ENCODE peak calls at places on chromosomes 11 and 22, in nine cellular contexts. One of them, this sample, is unnamed. For H3K36me3 and H3K4me1, the result is how much of the 10 kb centered on the place peaks cover.

GRCh38 chr11:130726234-130726559 is 190.1 kb downstream of the SNX19 start:
- DNase-seq in osteoblast: peak
- DNase-seq in left ventricle myocardium inferior: no peak
- DNase-seq in adrenal gland: no peak
- DNase-seq in stomach: no peak
- DNase-seq in Peyer's patch: no peak
- DNase-seq in upper lobe of right lung: no peak
- DNase-seq in right atrium auricular region: peak
- DNase-seq in GM23338: no peak
- DNase-seq in this sample: peak

GRCh38 chr11:5083602-5084001 is 14.2 kb downstream of the OR52E1 start:
- DNase-seq in osteoblast: no peak
- DNase-seq in left ventricle myocardium inferior: no peak
- DNase-seq in adrenal gland: no peak
- DNase-seq in stomach: no peak
- DNase-seq in Peyer's patch: no peak
- DNase-seq in upper lobe of right lung: no peak
- DNase-seq in right atrium auricular region: no peak
- DNase-seq in GM23338: no peak
- DNase-seq in this sample: no peak

GRCh38 chr11:57901756-57902155 is 121.9 kb upstream of the OR9Q1 start:
- DNase-seq in osteoblast: no peak
- DNase-seq in left ventricle myocardium inferior: no peak
- DNase-seq in adrenal gland: no peak
- DNase-seq in stomach: no peak
- DNase-seq in Peyer's patch: no peak
- DNase-seq in upper lobe of right lung: no peak
- DNase-seq in right atrium auricular region: no peak
- DNase-seq in GM23338: no peak
- DNase-seq in this sample: no peak

GRCh38 chr11:69442012-69442806 is 39.3 kb upstream of the LINC01488 start:
- DNase-seq in osteoblast: peak
- DNase-seq in left ventricle myocardium inferior: no peak
- DNase-seq in adrenal gland: no peak
- DNase-seq in stomach: no peak
- DNase-seq in Peyer's patch: no peak
- DNase-seq in upper lobe of right lung: no peak
- DNase-seq in right atrium auricular region: no peak
- DNase-seq in GM23338: no peak
- DNase-seq in this sample: no peak

GRCh38 chr11:118287006-118287405 is 17.5 kb upstream of the CD3E start:
- DNase-seq in osteoblast: no peak
- DNase-seq in left ventricle myocardium inferior: no peak
- DNase-seq in adrenal gland: no peak
- DNase-seq in stomach: no peak
- DNase-seq in Peyer's patch: no peak
- DNase-seq in upper lobe of right lung: no peak
- DNase-seq in right atrium auricular region: no peak
- DNase-seq in GM23338: no peak
- DNase-seq in this sample: no peak

GRCh38 chr11:108498046-108498815 is at the start of gene POGLUT3:
- DNase-seq in osteoblast: peak
- DNase-seq in left ventricle myocardium inferior: peak
- DNase-seq in adrenal gland: peak
- DNase-seq in stomach: peak
- DNase-seq in Peyer's patch: peak
- DNase-seq in upper lobe of right lung: peak
- DNase-seq in right atrium auricular region: peak
- DNase-seq in GM23338: peak
- DNase-seq in this sample: peak

GRCh38 chr11:74282421-74282820 is 29.0 kb downstream of the P4HA3 start:
- DNase-seq in osteoblast: no peak
- DNase-seq in left ventricle myocardium inferior: no peak
- DNase-seq in adrenal gland: no peak
- DNase-seq in stomach: no peak
- DNase-seq in Peyer's patch: no peak
- DNase-seq in upper lobe of right lung: peak
- DNase-seq in right atrium auricular region: no peak
- DNase-seq in GM23338: no peak
- DNase-seq in this sample: no peak

GRCh38 chr11:34245043-34245442 is 112.8 kb downstream of the ABTB2 start:
- DNase-seq in osteoblast: no peak
- DNase-seq in left ventricle myocardium inferior: no peak
- DNase-seq in adrenal gland: no peak
- DNase-seq in stomach: no peak
- DNase-seq in Peyer's patch: no peak
- DNase-seq in upper lobe of right lung: no peak
- DNase-seq in right atrium auricular region: no peak
- DNase-seq in GM23338: no peak
- DNase-seq in this sample: no peak

GRCh38 chr11:133503776-133504175 is 28.5 kb downstream of the OPCML start:
- DNase-seq in osteoblast: no peak
- DNase-seq in left ventricle myocardium inferior: no peak
- DNase-seq in adrenal gland: no peak
- DNase-seq in stomach: no peak
- DNase-seq in Peyer's patch: no peak
- DNase-seq in upper lobe of right lung: no peak
- DNase-seq in right atrium auricular region: no peak
- DNase-seq in GM23338: no peak
- DNase-seq in this sample: no peak

GRCh38 chr11:95135155-95135554 is 45.5 kb downstream of the ENDOD1 start:
- DNase-seq in osteoblast: no peak
- DNase-seq in left ventricle myocardium inferior: no peak
- DNase-seq in adrenal gland: no peak
- DNase-seq in stomach: peak
- DNase-seq in Peyer's patch: no peak
- DNase-seq in upper lobe of right lung: no peak
- DNase-seq in right atrium auricular region: no peak
- DNase-seq in GM23338: no peak
- DNase-seq in this sample: no peak

GRCh38 chr11:122486793-122487495 is 168.6 kb upstream of the UBASH3B start:
- DNase-seq in osteoblast: no peak
- DNase-seq in left ventricle myocardium inferior: no peak
- DNase-seq in adrenal gland: no peak
- DNase-seq in stomach: no peak
- DNase-seq in Peyer's patch: no peak
- DNase-seq in upper lobe of right lung: no peak
- DNase-seq in right atrium auricular region: no peak
- DNase-seq in GM23338: peak
- DNase-seq in this sample: no peak

GRCh38 chr22:33116846-33117547 is 58.8 kb upstream of the SYN3 start:
- DNase-seq in osteoblast: no peak
- DNase-seq in left ventricle myocardium inferior: no peak
- DNase-seq in adrenal gland: no peak
- DNase-seq in stomach: no peak
- DNase-seq in Peyer's patch: no peak
- DNase-seq in upper lobe of right lung: no peak
- DNase-seq in right atrium auricular region: no peak
- DNase-seq in GM23338: no peak
- DNase-seq in this sample: no peak

GRCh38 chr11:75924966-75925784 is 110.2 kb downstream of the UVRAG start:
- DNase-seq in osteoblast: peak
- DNase-seq in left ventricle myocardium inferior: peak
- DNase-seq in adrenal gland: peak
- DNase-seq in stomach: no peak
- DNase-seq in Peyer's patch: no peak
- DNase-seq in upper lobe of right lung: no peak
- DNase-seq in right atrium auricular region: no peak
- DNase-seq in GM23338: no peak
- DNase-seq in this sample: peak

GRCh38 chr22:30637701-30638114 is 2.1 kb downstream of the SLC35E4 start:
- DNase-seq in osteoblast: no peak
- DNase-seq in left ventricle myocardium inferior: no peak
- DNase-seq in adrenal gland: no peak
- DNase-seq in stomach: no peak
- DNase-seq in Peyer's patch: no peak
- DNase-seq in upper lobe of right lung: no peak
- DNase-seq in right atrium auricular region: no peak
- DNase-seq in GM23338: no peak
- DNase-seq in this sample: no peak

GRCh38 chr22:23829845-23830372 is 8.9 kb downstream of the DERL3 start:
- DNase-seq in osteoblast: peak
- DNase-seq in left ventricle myocardium inferior: no peak
- DNase-seq in adrenal gland: no peak
- DNase-seq in stomach: no peak
- DNase-seq in Peyer's patch: no peak
- DNase-seq in upper lobe of right lung: no peak
- DNase-seq in right atrium auricular region: no peak
- DNase-seq in GM23338: no peak
- DNase-seq in this sample: no peak

GRCh38 chr11:80028998-80029397 is 588.2 kb upstream of the TENM4 start:
- DNase-seq in osteoblast: no peak
- DNase-seq in left ventricle myocardium inferior: no peak
- DNase-seq in adrenal gland: no peak
- DNase-seq in stomach: no peak
- DNase-seq in Peyer's patch: no peak
- DNase-seq in upper lobe of right lung: no peak
- DNase-seq in right atrium auricular region: no peak
- DNase-seq in GM23338: no peak
- DNase-seq in this sample: no peak

DNA sequence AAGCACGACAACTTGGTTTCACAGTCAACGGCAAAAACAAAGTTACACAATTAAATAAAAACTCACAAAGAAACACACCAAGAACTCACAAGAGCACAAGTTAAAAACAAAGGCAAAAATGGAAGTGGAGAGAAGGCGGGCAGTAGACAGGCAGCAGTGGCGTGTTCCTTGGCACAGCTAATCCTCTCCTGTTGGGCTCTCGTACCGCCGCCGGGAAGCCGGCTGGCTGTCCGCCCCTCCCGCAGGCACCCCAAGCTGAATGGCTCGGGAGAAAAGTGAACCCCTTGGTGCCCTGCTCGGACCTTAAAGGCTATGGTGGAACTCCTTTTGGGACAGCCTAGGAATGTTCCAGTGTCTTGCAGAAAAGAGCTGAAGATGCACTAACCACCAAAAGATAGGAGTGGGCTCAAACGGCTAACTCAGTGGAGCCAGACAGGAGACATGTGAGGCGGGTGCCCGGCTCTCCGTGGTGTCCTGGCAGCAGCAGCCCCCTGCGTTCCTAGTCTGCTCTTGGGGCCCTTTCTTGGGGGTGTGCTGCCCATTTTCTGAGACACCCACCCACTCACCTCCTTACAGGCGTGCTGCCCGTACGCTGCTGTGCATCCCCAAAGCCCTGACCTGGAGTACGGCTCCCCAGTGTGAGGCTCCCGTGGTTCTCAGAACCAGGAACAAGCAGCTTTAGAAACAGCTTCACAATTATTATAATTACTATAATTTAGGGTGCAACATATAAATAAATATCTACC is 86.1 kb upstream of the BID start:
- DNase-seq in osteoblast: peak
- DNase-seq in left ventricle myocardium inferior: no peak
- DNase-seq in adrenal gland: no peak
- DNase-seq in stomach: no peak
- DNase-seq in Peyer's patch: no peak
- DNase-seq in upper lobe of right lung: no peak
- DNase-seq in right atrium auricular region: no peak
- DNase-seq in GM23338: no peak
- DNase-seq in this sample: no peak
- H3K36me3 ChIP-seq in osteoblast: under half
- H3K36me3 ChIP-seq in left ventricle myocardium inferior: under half
- H3K36me3 ChIP-seq in adrenal gland: under half
- H3K36me3 ChIP-seq in stomach: half or more
- H3K36me3 ChIP-seq in Peyer's patch: under half
- H3K36me3 ChIP-seq in upper lobe of right lung: under half
- H3K36me3 ChIP-seq in right atrium auricular region: under half
- H3K36me3 ChIP-seq in GM23338: under half
- H3K36me3 ChIP-seq in this sample: under half

GRCh38 chr22:22378446-22379415 is 129.8 kb downstream of the ZNF280B start:
- DNase-seq in osteoblast: no peak
- DNase-seq in left ventricle myocardium inferior: no peak
- DNase-seq in adrenal gland: no peak
- DNase-seq in stomach: no peak
- DNase-seq in Peyer's patch: no peak
- DNase-seq in upper lobe of right lung: no peak
- DNase-seq in right atrium auricular region: no peak
- DNase-seq in GM23338: no peak
- DNase-seq in this sample: no peak
- H3K4me1 ChIP-seq in osteoblast: under half
- H3K4me1 ChIP-seq in left ventricle myocardium inferior: under half
- H3K4me1 ChIP-seq in adrenal gland: under half
- H3K4me1 ChIP-seq in stomach: under half
- H3K4me1 ChIP-seq in Peyer's patch: under half
- H3K4me1 ChIP-seq in upper lobe of right lung: under half
- H3K4me1 ChIP-seq in right atrium auricular region: under half
- H3K4me1 ChIP-seq in GM23338: under half
- H3K4me1 ChIP-seq in this sample: under half

GRCh38 chr11:20010861-20011225 is 149.4 kb downstream of the DBX1 start:
- DNase-seq in osteoblast: no peak
- DNase-seq in left ventricle myocardium inferior: no peak
- DNase-seq in adrenal gland: no peak
- DNase-seq in stomach: no peak
- DNase-seq in Peyer's patch: no peak
- DNase-seq in upper lobe of right lung: no peak
- DNase-seq in right atrium auricular region: no peak
- DNase-seq in GM23338: no peak
- DNase-seq in this sample: no peak

GRCh38 chr11:20008870-20009644 is 151.2 kb downstream of the DBX1 start:
- DNase-seq in osteoblast: no peak
- DNase-seq in left ventricle myocardium inferior: no peak
- DNase-seq in adrenal gland: no peak
- DNase-seq in stomach: no peak
- DNase-seq in Peyer's patch: no peak
- DNase-seq in upper lobe of right lung: no peak
- DNase-seq in right atrium auricular region: no peak
- DNase-seq in GM23338: no peak
- DNase-seq in this sample: no peak

GRCh38 chr11:20008190-20008801 is 152.0 kb downstream of the DBX1 start:
- DNase-seq in osteoblast: no peak
- DNase-seq in left ventricle myocardium inferior: no peak
- DNase-seq in adrenal gland: no peak
- DNase-seq in stomach: no peak
- DNase-seq in Peyer's patch: no peak
- DNase-seq in upper lobe of right lung: no peak
- DNase-seq in right atrium auricular region: no peak
- DNase-seq in GM23338: no peak
- DNase-seq in this sample: no peak

GRCh38 chr11:20011294-20011951 is 148.9 kb downstream of the DBX1 start:
- DNase-seq in osteoblast: no peak
- DNase-seq in left ventricle myocardium inferior: no peak
- DNase-seq in adrenal gland: no peak
- DNase-seq in stomach: no peak
- DNase-seq in Peyer's patch: no peak
- DNase-seq in upper lobe of right lung: no peak
- DNase-seq in right atrium auricular region: no peak
- DNase-seq in GM23338: no peak
- DNase-seq in this sample: no peak

GRCh38 chr11:20010106-20010860 is 150.0 kb downstream of the DBX1 start:
- DNase-seq in osteoblast: no peak
- DNase-seq in left ventricle myocardium inferior: no peak
- DNase-seq in adrenal gland: no peak
- DNase-seq in stomach: no peak
- DNase-seq in Peyer's patch: no peak
- DNase-seq in upper lobe of right lung: no peak
- DNase-seq in right atrium auricular region: no peak
- DNase-seq in GM23338: no peak
- DNase-seq in this sample: no peak
- TF ChIP-seq CTCF in osteoblast: no peak
- TF ChIP-seq CTCF in left ventricle myocardium inferior: no peak
- TF ChIP-seq CTCF in adrenal gland: no peak
- TF ChIP-seq CTCF in stomach: no peak
- TF ChIP-seq CTCF in Peyer's patch: no peak
- TF ChIP-seq CTCF in upper lobe of right lung: no peak
- TF ChIP-seq CTCF in right atrium auricular region: no peak
- TF ChIP-seq CTCF in GM23338: no peak
- TF ChIP-seq CTCF in this sample: no peak

GRCh38 chr11:24240496-24240895 is 256.4 kb upstream of the LUZP2 start:
- DNase-seq in osteoblast: no peak
- DNase-seq in left ventricle myocardium inferior: no peak
- DNase-seq in adrenal gland: no peak
- DNase-seq in stomach: no peak
- DNase-seq in Peyer's patch: no peak
- DNase-seq in upper lobe of right lung: no peak
- DNase-seq in right atrium auricular region: no peak
- DNase-seq in GM23338: no peak
- DNase-seq in this sample: no peak
- H3K36me3 ChIP-seq in osteoblast: under half
- H3K36me3 ChIP-seq in left ventricle myocardium inferior: under half
- H3K36me3 ChIP-seq in adrenal gland: under half
- H3K36me3 ChIP-seq in stomach: under half
- H3K36me3 ChIP-seq in Peyer's patch: under half
- H3K36me3 ChIP-seq in upper lobe of right lung: under half
- H3K36me3 ChIP-seq in right atrium auricular region: under half
- H3K36me3 ChIP-seq in GM23338: under half
- H3K36me3 ChIP-seq in this sample: under half